ENCODE peak calls at places on chromosome 15, in ten cellular contexts. E is left ventricle myocardium inferior; J is Panc1; M is mesenchymal stem cell; Z is lower lobe of right lung; A is CD8-positive, alpha-beta T cell; B is adrenal gland; I is psoas muscle; H is neuronal stem cell; F is sigmoid colon. P is an unnamed sample. For H3K4me1, the result is how much of the 10 kb centered on the place peaks cover.

GRCh38 chr15:70054366-70054765 is 43.4 kb downstream of the TLE3 start:
- DNase-seq in Z (peak), I (no peak), J (no peak), B (no peak), F (peak), H (no peak), E (no peak), M (no peak), A (no peak), P (no peak)

GRCh38 chr15:95470997-95471692 is 859.4 kb upstream of the NR2F2 start:
- DNase-seq in E (no peak), H (no peak), A (no peak), B (peak), I (no peak), J (no peak), Z (no peak), F (no peak), M (no peak), P (no peak)

GRCh38 chr15:73939138-73939537 is 12.9 kb downstream of the LOXL1 start:
- DNase-seq in M (no peak), J (no peak), A (no peak), Z (peak), F (peak), E (peak), B (no peak), H (no peak), I (no peak), P (no peak)

GRCh38 chr15:73991260-73991659 is 835 bp downstream of the STOML1 start:
- DNase-seq in E (peak), Z (peak), F (peak), B (peak), M (peak), A (no peak), I (peak), J (no peak), H (no peak), P (no peak)

GRCh38 chr15:60520825-60521368 is 42.0 kb upstream of the ICE2 start:
- DNase-seq in Z (peak), H (peak), I (peak), F (no peak), E (peak), B (peak), A (peak), J (peak), M (peak), P (peak)

GRCh38 chr15:80343610-80344009 is 60.6 kb upstream of the ARNT2 start:
- DNase-seq in Z (peak), B (peak), H (no peak), J (no peak), M (peak), E (peak), F (no peak), I (no peak), A (no peak), P (no peak)

GRCh38 chr15:47674576-47675232 is 42.6 kb upstream of the SEMA6D start:
- DNase-seq in A (no peak), E (no peak), M (no peak), I (no peak), Z (no peak), H (peak), J (no peak), F (no peak), B (no peak), P (no peak)

GRCh38 chr15:98906712-98907083 is 100.9 kb downstream of the PGPEP1L start:
- DNase-seq in Z (peak), I (peak), M (peak), H (no peak), A (no peak), B (peak), F (peak), E (peak), J (no peak), P (no peak)

GRCh38 chr15:57873564-57874209 is 167.2 kb downstream of the POLR2M start:
- DNase-seq in J (no peak), F (no peak), M (peak), A (no peak), H (no peak), E (no peak), B (no peak), Z (no peak), I (no peak), P (no peak)

GRCh38 chr15:90035095-90035834 is 34.1 kb downstream of the ZNF710 start:
- DNase-seq in Z (peak), I (peak), H (no peak), E (peak), M (peak), B (peak), F (peak), A (no peak), J (no peak), P (no peak)

GRCh38 chr15:91357527-91357926 is 257.5 kb downstream of the SV2B start:
- DNase-seq in F (no peak), B (no peak), A (no peak), I (no peak), J (no peak), M (no peak), Z (no peak), E (no peak), H (no peak), P (no peak)

GRCh38 chr15:75641176-75641498 is 1.1 kb upstream of the IMP3 start:
- DNase-seq in J (no peak), H (no peak), I (no peak), E (no peak), M (no peak), Z (no peak), B (no peak), A (no peak), F (no peak), P (no peak)

GRCh38 chr15:35686347-35686746 is 140.4 kb upstream of the DPH6 start:
- DNase-seq in I (no peak), A (no peak), Z (no peak), J (no peak), H (no peak), M (no peak), B (no peak), F (no peak), E (no peak), P (no peak)

GRCh38 chr15:85672338-85673097 is 122.2 kb downstream of the KLHL25 start:
- DNase-seq in F (no peak), B (no peak), Z (no peak), I (no peak), J (no peak), E (no peak), A (no peak), H (no peak), M (peak), P (no peak)
- H3K27ac ChIP-seq in F (peak), B (peak), Z (peak), I (peak), J (no peak), E (peak), A (no peak), H (no peak), M (no peak), P (no peak)

DNA sequence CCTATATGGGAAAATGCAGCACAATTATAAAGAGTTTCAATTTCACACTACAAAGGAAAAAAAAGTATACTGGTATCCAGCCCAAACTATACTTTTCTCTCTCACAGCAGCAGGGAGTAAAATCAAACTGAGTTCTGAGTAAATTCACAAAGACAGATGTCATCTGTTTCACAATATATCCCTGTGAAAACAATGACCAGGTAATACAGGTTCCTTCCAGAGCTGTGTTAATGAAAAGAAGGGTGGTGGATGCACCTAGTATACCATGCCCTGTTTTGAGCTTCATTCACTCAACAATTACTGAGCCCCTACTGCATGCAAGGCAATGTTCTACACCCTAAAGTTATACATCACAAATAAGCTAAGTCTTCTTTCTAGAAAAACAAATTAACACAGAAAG is 108.5 kb downstream of the TJP1 start:
- DNase-seq in J (no peak), F (no peak), M (no peak), E (no peak), A (no peak), Z (no peak), B (no peak), I (no peak), H (no peak), P (no peak)
- H3K4me1 ChIP-seq in J (under half), F (under half), M (under half), E (under half), A (under half), Z (under half), B (under half), I (under half), H (under half), P (under half)

GRCh38 chr15:31365655-31366127 is 39.1 kb downstream of the KLF13 start:
- DNase-seq in E (peak), I (peak), M (peak), B (peak), H (peak), F (peak), A (peak), J (no peak), Z (peak), P (peak)
- H3K4me3 ChIP-seq in E (peak), I (peak), M (no peak), B (no peak), H (no peak), F (peak), A (peak), J (no peak), Z (peak), P (no peak)

GRCh38 chr15:31306426-31307269 is 20.0 kb upstream of the KLF13 start:
- DNase-seq in H (peak), B (peak), E (peak), M (no peak), I (no peak), Z (no peak), F (peak), J (no peak), A (no peak), P (no peak)

GRCh38 chr15:31308185-31308639 is 18.4 kb upstream of the KLF13 start:
- DNase-seq in J (no peak), E (no peak), H (no peak), M (no peak), A (no peak), F (no peak), I (no peak), B (no peak), Z (no peak), P (no peak)

GRCh38 chr15:31306036-31306425 is 20.6 kb upstream of the KLF13 start:
- DNase-seq in J (no peak), H (no peak), M (no peak), A (no peak), F (peak), E (no peak), I (no peak), B (no peak), Z (no peak), P (no peak)

GRCh38 chr15:31305375-31305774 is 21.3 kb upstream of the KLF13 start:
- DNase-seq in A (no peak), J (no peak), H (no peak), F (no peak), B (no peak), Z (no peak), E (no peak), I (no peak), M (no peak), P (no peak)

DNA sequence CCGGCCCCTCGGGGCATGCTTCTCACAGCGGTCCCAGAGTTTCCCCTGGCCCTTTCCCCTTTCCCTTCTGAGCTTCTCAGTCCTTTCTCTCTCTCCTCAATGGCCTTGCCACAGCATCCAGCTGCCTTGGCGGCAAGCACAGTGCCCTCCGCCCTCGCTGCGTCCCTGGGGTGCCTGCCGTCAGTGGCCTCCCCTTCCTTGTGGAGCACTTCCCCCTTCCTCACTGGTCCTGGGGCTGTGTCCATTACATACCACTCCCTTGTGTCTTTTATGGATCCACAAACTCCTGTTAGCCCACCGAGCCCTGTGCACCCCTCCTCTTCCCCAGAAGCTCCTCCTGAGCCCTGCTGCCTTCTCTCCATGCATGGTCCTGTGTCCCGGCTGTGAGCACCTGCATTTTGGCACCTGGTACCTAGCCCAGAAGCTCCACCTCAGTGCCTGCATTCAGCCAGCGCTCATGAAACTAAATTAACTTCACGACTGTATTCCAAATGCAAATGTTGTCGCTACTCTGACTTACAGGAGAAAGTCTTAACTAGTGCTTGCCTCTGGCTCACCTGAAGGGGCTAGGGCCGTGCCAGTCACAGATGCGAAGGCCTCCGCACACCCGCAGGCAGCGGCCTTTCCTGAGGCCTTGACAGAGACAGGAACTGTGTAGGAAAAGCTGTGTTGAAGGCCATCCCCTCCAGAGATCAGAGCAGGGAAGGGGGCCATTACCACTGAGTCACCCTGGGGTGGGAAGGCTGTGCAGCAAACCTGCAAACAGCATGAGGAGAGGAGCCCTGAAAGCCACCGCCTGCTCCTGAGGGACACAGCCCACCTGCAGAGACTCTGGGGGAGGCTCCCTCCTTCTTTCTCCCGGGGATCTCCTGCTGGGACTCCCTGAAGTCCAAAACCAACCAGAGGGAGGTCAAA is 19.1 kb upstream of the KLF13 start:
- DNase-seq in A (no peak), I (no peak), M (no peak), B (no peak), H (no peak), E (no peak), Z (no peak), F (no peak), J (no peak), P (no peak)
- H3K27ac ChIP-seq in A (no peak), I (no peak), M (no peak), B (no peak), H (peak), E (peak), Z (no peak), F (no peak), J (no peak), P (no peak)

P was measured in CD8-positive, alpha-beta memory T cell.